ENCODE peak calls at places on chromosome 22, in eight cellular contexts. Y is SK-N-SH; E is NCI-H69; R is AG10803; D is activated naive CD4-positive, alpha-beta T cell treated with anti-CD3 and anti-CD28 coated beads, Interleukin-2, amount 50 U/mL, for 16 hours; C is fibroblast of mammary gland; L is amygdala; K is breast epithelium. Z is an unnamed sample.

GRCh38 chr22:25067851-25068421 is 115.4 kb downstream of the KIAA1671 start:
- DNase-seq in Y (peak), E (no peak), R (no peak), D (peak), C (no peak), L (peak), K (no peak), Z (peak)

GRCh38 chr22:18088825-18089568 is 11.2 kb downstream of the PEX26 start:
- DNase-seq in Y (no peak), E (no peak), R (no peak), D (no peak), C (no peak), L (no peak), K (no peak), Z (no peak)

GRCh38 chr22:23591203-23591791 is 11.2 kb upstream of the IGLL1 start:
- DNase-seq in Y (peak), E (peak), R (peak), D (peak), C (peak), L (peak), K (peak), Z (no peak)

GRCh38 chr22:45426387-45426786 is 12.9 kb downstream of the RIBC2 start:
- DNase-seq in Y (no peak), E (no peak), R (no peak), D (no peak), C (no peak), L (no peak), K (no peak), Z (no peak)

GRCh38 chr22:49296561-49296960 is 531.1 kb downstream of the BRD1 start:
- DNase-seq in Y (no peak), E (no peak), R (no peak), D (no peak), C (no peak), L (no peak), K (peak), Z (no peak)

GRCh38 chr22:45308624-45309421 is 911 bp upstream of the FAM118A start:
- DNase-seq in Y (no peak), E (peak), R (no peak), D (peak), C (no peak), L (no peak), K (peak), Z (no peak)

GRCh38 chr22:24406322-24407277 is 20.8 kb upstream of the ADORA2A start:
- DNase-seq in Y (peak), E (no peak), R (no peak), D (no peak), C (no peak), L (no peak), K (no peak), Z (no peak)

GRCh38 chr22:25057013-25057881 is 104.7 kb downstream of the KIAA1671 start:
- DNase-seq in Y (peak), E (peak), R (peak), D (peak), C (peak), L (peak), K (peak), Z (peak)

GRCh38 chr22:36828815-36829214 is 12.0 kb upstream of the PVALB start:
- DNase-seq in Y (no peak), E (peak), R (no peak), D (no peak), C (no peak), L (no peak), K (no peak), Z (no peak)